ENCODE peak calls at places on chromosomes 13 and 19, in four cellular contexts. U is transverse colon, T is BE2C, L is tibial nerve. V is an unnamed sample.

GRCh38 chr19:29860492-29860891 is 48.7 kb downstream of the CCNE1 start:
- DNase-seq in L (no peak), U (no peak), T (no peak), V (no peak)

GRCh38 chr13:98581377-98581776 is 4.5 kb upstream of the STK24 start:
- DNase-seq in L (no peak), U (no peak), T (no peak), V (no peak)

GRCh38 chr13:61144301-61144700 is 271.3 kb downstream of the PCDH20 start:
- DNase-seq in U (no peak), L (no peak), T (no peak), V (no peak)

GRCh38 chr13:24491853-24492252 is 20.7 kb downstream of the PARP4 start:
- DNase-seq in T (no peak), U (no peak), L (no peak), V (no peak)

GRCh38 chr19:4521170-4521887 is 3.0 kb upstream of the PLIN4 start:
- DNase-seq in T (no peak), U (no peak), L (no peak), V (no peak)

GRCh38 chr19:12834976-12835757 is 788 bp upstream of the RTBDN start:
- DNase-seq in U (peak), T (peak), L (no peak), V (no peak)

GRCh38 chr13:53105881-53106280 is 77.3 kb downstream of the OLFM4 start:
- DNase-seq in L (no peak), T (no peak), U (no peak), V (no peak)

GRCh38 chr19:47572635-47573034 is 313 bp downstream of the ZNF541 start:
- DNase-seq in U (no peak), L (no peak), T (no peak), V (no peak)

GRCh38 chr13:46866150-46866549 is 30.7 kb downstream of the HTR2A start:
- DNase-seq in U (peak), T (peak), L (peak), V (no peak)

GRCh38 chr13:98018293-98018692 is 64.8 kb downstream of the IPO5 start:
- DNase-seq in U (no peak), L (no peak), T (no peak), V (no peak)

GRCh38 chr13:21344662-21345176 is 114.4 kb downstream of the ZDHHC20 start:
- DNase-seq in L (no peak), U (no peak), T (no peak), V (no peak)

GRCh38 chr13:50156140-50156539 is 140.9 kb downstream of the KCNRG start:
- DNase-seq in T (no peak), U (no peak), L (no peak), V (no peak)

GRCh38 chr19:58054792-58055482 is 4.1 kb upstream of the ZNF135 start:
- DNase-seq in L (no peak), T (no peak), U (peak), V (no peak)

GRCh38 chr19:35502751-35503150 is 10.7 kb downstream of the DMKN start:
- DNase-seq in L (no peak), U (no peak), T (no peak), V (no peak)

GRCh38 chr19:6779204-6779603 is 6.7 kb downstream of the VAV1 start:
- DNase-seq in U (no peak), L (no peak), T (no peak), V (no peak)

GRCh38 chr19:41848666-41849065 is 3.8 kb downstream of the DMRTC2 start:
- DNase-seq in L (no peak), U (no peak), T (no peak), V (no peak)

GRCh38 chr13:20482275-20482761 is 43.3 kb downstream of the CRYL1 start:
- DNase-seq in L (peak), T (peak), U (no peak), V (no peak)

GRCh38 chr13:33119022-33119735 is 103.0 kb downstream of the KL start:
- DNase-seq in T (no peak), L (no peak), U (no peak), V (no peak)

GRCh38 chr19:2231621-2232221 is 4.4 kb downstream of the PLEKHJ1 start:
- DNase-seq in U (no peak), L (no peak), T (peak), V (no peak)

GRCh38 chr13:99282264-99283231 is 24.4 kb upstream of the GPR18 start:
- DNase-seq in T (no peak), L (no peak), U (no peak), V (no peak)

GRCh38 chr13:44368599-44369368 is 4.8 kb upstream of the SERP2 start:
- DNase-seq in U (peak), T (no peak), L (no peak), V (peak)

GRCh38 chr13:63299995-63300394 is 1884.3 kb upstream of the PCDH20 start:
- DNase-seq in T (no peak), L (no peak), U (no peak), V (no peak)

GRCh38 chr19:46784262-46785053 is 3.9 kb downstream of the SLC1A5 start:
- DNase-seq in L (peak), U (peak), T (peak), V (peak)

GRCh38 chr13:96994849-96995243 is 570 bp upstream of the OXGR1 start:
- DNase-seq in U (no peak), L (no peak), T (no peak), V (no peak)

GRCh38 chr19:41774515-41774980 is 19.2 kb downstream of the CEACAM6 start:
- DNase-seq in L (no peak), T (no peak), U (peak), V (no peak)

GRCh38 chr13:51818771-51819511 is 15.0 kb upstream of the DHRS12 start:
- DNase-seq in L (no peak), T (no peak), U (no peak), V (no peak)

GRCh38 chr13:80263745-80264513 is 77.0 kb downstream of the SPRY2 start:
- DNase-seq in U (no peak), T (no peak), L (no peak), V (no peak)

GRCh38 chr19:11736696-11737095 is 2.0 kb downstream of the ZNF823 start:
- DNase-seq in U (peak), T (peak), L (no peak), V (no peak)

GRCh38 chr19:29211562-29212416 is 1.2 kb downstream of the UQCRFS1 start:
- DNase-seq in T (no peak), U (peak), L (no peak), V (peak)

GRCh38 chr13:44667950-44668349 is 91.8 kb upstream of the TSC22D1 start:
- DNase-seq in U (no peak), T (no peak), L (no peak), V (no peak)

GRCh38 chr19:5828661-5829566 is 10.6 kb downstream of the FUT6 start:
- DNase-seq in U (peak), T (peak), L (no peak), V (no peak)

GRCh38 chr19:17757125-17757524 is 5.8 kb downstream of the FCHO1 start:
- DNase-seq in U (peak), T (peak), L (no peak), V (no peak)

GRCh38 chr13:45781553-45782326 is 69.8 kb downstream of the SIAH3 start:
- DNase-seq in L (no peak), T (peak), U (peak), V (no peak)
- H3K4me3 ChIP-seq in L (no peak), T (no peak), U (no peak), V (no peak)

DNA sequence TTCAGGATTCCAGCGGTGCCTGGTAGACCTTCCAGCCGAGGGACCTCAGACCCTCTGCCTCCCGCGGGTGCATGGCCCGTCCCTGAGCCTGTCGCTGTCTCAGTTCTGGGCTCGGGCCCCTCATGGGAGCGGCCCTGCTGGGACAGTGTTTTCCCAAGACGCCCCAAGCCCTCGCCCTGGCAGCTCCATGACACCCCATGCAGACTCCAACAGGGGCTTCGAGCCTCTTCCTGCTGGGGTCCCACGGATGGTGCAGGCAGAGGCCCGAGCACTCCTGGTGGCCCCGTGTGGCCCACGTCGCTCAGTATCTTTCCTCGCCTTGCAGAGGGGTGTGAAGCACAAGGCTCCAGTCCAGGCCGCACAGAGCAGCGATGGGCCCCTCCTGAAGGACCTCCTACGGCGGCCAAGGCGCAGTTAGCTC is 88.8 kb upstream of the MCF2L start:
- DNase-seq in U (no peak), T (no peak), L (no peak), V (no peak)
- H3K4me3 ChIP-seq in U (no peak), T (no peak), L (no peak), V (no peak)

GRCh38 chr13:40676007-40676406 is 9.6 kb upstream of the FOXO1 start:
- DNase-seq in L (no peak), T (no peak), U (no peak), V (no peak)

GRCh38 chr13:40673061-40673397 is 6.6 kb upstream of the FOXO1 start:
- DNase-seq in T (no peak), L (no peak), U (no peak), V (no peak)

GRCh38 chr13:40672310-40673060 is 6.0 kb upstream of the FOXO1 start:
- DNase-seq in L (no peak), T (peak), U (no peak), V (peak)

GRCh38 chr13:40670307-40670706 is 3.9 kb upstream of the FOXO1 start:
- DNase-seq in T (no peak), L (no peak), U (no peak), V (no peak)

GRCh38 chr13:40673414-40673813 is 7.0 kb upstream of the FOXO1 start:
- DNase-seq in T (no peak), L (no peak), U (no peak), V (no peak)
- H3K4me3 ChIP-seq in T (no peak), L (no peak), U (no peak), V (no peak)

DNA sequence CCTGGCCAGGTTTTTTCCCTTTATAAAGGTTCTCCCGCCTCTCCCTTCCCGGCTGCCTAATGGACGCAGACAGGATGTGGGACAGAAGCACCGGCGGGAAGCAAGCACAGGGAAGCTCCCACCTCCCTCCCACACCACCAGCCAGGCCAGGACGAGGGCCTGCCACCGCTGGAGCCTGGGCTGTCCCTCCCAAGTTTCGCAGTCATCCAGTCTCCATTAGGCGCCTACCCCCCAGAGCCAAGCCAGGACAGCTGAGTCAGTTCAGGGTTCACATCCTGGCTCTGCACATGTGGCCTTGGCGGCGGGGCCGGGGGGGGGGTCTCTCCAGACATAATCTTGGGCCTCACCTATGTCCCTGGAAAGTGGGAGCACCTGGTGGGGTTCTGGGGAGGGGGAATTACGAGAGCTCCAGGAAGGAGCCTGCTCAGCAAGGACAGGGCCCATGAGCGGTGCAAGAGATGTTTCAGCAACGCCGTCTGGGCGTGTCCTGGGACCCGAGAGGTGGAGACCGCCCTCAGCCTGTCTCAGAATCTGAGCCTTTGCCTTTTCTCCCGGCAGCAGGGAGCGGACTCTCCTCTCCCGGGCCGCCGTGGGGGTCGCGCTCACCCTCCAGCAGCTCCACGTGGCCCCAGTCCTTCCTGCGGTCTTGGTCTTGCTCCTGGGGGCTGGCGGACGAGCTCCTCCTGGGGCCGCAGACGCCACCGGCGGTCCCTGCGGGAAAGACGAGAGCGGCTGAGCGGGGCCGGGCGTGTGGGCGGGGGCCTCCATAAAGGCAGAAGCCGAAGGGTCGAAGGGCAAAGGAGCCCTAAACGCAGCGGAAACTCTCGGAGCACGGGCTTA is 889 bp downstream of the POLRMT start:
- DNase-seq in T (peak), U (peak), L (peak), V (peak)
- H3K4me3 ChIP-seq in T (peak), U (peak), L (peak), V (peak)

GRCh38 chr19:45595814-45596213 is 6.2 kb downstream of the GPR4 start:
- DNase-seq in L (no peak), U (no peak), T (no peak), V (no peak)

GRCh38 chr19:45599286-45599685 is 2.7 kb downstream of the GPR4 start:
- DNase-seq in L (no peak), T (peak), U (no peak), V (no peak)

GRCh38 chr19:45600340-45600885 is 1.6 kb downstream of the GPR4 start:
- DNase-seq in T (no peak), L (no peak), U (no peak), V (no peak)

GRCh38 chr19:45598267-45599011 is 3.6 kb downstream of the GPR4 start:
- DNase-seq in T (no peak), U (no peak), L (no peak), V (no peak)

DNA sequence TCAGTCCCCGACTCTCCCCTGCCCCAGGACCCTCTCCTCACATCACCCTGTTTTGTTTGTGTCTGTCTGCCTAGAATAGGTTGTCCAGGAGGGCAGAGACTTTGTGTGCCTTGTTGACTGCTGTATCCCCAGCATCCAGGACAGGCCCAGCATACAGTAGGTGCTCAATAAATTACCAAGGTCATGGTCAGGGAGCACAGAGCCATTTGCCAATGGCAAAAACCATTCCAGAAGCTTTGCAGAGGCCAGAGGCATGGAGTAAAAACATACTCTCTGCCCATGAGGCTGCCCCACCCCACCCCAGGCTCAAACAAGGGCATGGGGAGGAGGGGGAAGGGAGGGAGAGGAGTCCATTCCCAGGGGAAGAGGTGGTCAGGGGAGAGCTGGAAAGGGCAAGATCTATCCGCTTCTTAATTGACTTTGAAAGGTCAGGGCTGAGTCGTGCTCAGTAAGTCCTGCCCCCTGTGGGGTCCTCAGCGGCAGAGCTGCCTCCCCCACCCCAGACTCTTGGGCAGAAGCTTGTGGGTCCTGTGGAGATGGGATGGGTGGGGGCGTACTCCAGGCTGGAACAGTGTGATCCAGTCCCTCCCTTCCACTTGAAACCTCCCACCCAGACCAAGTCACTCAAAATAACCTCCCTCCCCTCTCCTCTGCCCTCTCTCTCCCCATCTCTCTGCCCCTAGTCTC is 4.4 kb downstream of the GPR4 start:
- DNase-seq in U (no peak), L (no peak), T (no peak), V (no peak)
- H3K4me3 ChIP-seq in U (no peak), L (no peak), T (peak), V (no peak)

V was measured in SJSA1.